ENCODE peak calls at places on chromosomes 3 and 15, in nine cellular contexts. M is heart left ventricle; I is SJSA1; D is K562; Z is GM12878; N is CD4-positive, CD25-positive, alpha-beta regulatory T cell; U is astrocyte; X is adrenal gland; G is pancreas. E is an unnamed sample.

GRCh38 chr3:130925628-130926027 is 31.7 kb downstream of the ATP2C1 start:
- DNase-seq in M (no peak), I (peak), D (peak), Z (peak), N (no peak), U (no peak), X (no peak), G (no peak), E (no peak)

GRCh38 chr15:81315452-81316203 is 8.3 kb downstream of the STARD5 start:
- DNase-seq in M (no peak), I (no peak), D (no peak), Z (no peak), N (no peak), U (no peak), X (no peak), G (no peak), E (no peak)

GRCh38 chr15:57031605-57032004 is 113.2 kb downstream of the TCF12 start:
- DNase-seq in M (peak), I (peak), D (peak), Z (no peak), N (no peak), U (peak), X (no peak), G (no peak), E (peak)

GRCh38 chr3:106508331-106508893 is 639.6 kb upstream of the CBLB start:
- DNase-seq in M (no peak), I (no peak), D (no peak), Z (no peak), N (no peak), U (no peak), X (no peak), G (no peak), E (no peak)

GRCh38 chr15:36940636-36941285 is 159.6 kb downstream of the MEIS2 start:
- DNase-seq in M (no peak), I (no peak), D (no peak), Z (no peak), N (no peak), U (no peak), X (no peak), G (no peak), E (no peak)

GRCh38 chr3:126376464-126376863 is 18.2 kb upstream of the CFAP100 start:
- DNase-seq in M (no peak), I (no peak), D (no peak), Z (no peak), N (no peak), U (no peak), X (no peak), G (no peak), E (no peak)

GRCh38 chr3:40313975-40314860 is 4.7 kb downstream of the EIF1B start:
- DNase-seq in M (no peak), I (no peak), D (peak), Z (no peak), N (no peak), U (no peak), X (no peak), G (no peak), E (no peak)

GRCh38 chr15:57213783-57214366 is 162.4 kb upstream of the CGNL1 start:
- DNase-seq in M (no peak), I (peak), D (peak), Z (no peak), N (peak), U (peak), X (no peak), G (no peak), E (no peak)

GRCh38 chr15:53506370-53506769 is 253.1 kb downstream of the WDR72 start:
- DNase-seq in M (no peak), I (no peak), D (no peak), Z (no peak), N (no peak), U (no peak), X (no peak), G (no peak), E (no peak)

DNA sequence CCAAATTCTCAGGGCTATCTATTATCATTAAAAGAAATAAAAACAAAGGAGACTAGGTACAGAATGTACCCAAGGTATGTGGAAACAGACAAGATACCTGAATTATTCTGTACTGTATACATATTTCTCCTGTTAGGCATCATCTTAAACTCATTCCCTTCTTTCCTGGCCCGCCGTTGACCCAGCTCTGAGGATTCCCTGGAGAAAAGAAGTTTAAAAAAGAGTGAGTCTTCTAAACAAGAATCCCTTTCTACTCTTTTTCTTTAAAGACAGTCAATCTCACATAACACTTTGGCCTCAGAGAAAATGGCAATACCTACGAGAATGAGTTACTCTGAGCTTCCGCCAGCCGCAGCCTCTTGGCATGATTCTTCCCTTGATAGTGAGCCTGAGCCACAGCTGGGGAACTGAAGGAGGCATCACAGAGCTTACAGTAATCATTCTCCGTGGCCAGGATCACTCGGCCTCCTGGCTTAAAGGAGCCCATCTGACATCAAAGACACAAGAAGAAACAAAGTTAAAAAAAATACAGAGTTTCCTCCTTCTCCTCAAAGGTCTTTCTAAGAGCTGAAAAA is 44.2 kb downstream of the ZMAT3 start:
- DNase-seq in M (no peak), I (peak), D (peak), Z (no peak), N (no peak), U (peak), X (no peak), G (no peak), E (no peak)
- H3K27ac ChIP-seq in M (no peak), I (peak), D (no peak), Z (no peak), N (no peak), U (peak), X (no peak), G (no peak), E (no peak)

GRCh38 chr3:64218746-64219145 is 6.5 kb downstream of the PRICKLE2 start:
- DNase-seq in M (no peak), I (no peak), D (no peak), Z (no peak), N (no peak), U (no peak), X (no peak), G (no peak), E (no peak)
- H3K27ac ChIP-seq in M (peak), I (no peak), D (no peak), Z (no peak), N (no peak), U (no peak), X (no peak), G (no peak), E (no peak)

GRCh38 chr3:197019021-197019420 is 10.6 kb downstream of the MELTF start:
- DNase-seq in M (no peak), I (no peak), D (no peak), Z (no peak), N (no peak), U (no peak), X (no peak), G (no peak), E (no peak)
- H3K27ac ChIP-seq in M (no peak), I (no peak), D (no peak), Z (no peak), N (no peak), U (no peak), X (no peak), G (no peak), E (no peak)

DNA sequence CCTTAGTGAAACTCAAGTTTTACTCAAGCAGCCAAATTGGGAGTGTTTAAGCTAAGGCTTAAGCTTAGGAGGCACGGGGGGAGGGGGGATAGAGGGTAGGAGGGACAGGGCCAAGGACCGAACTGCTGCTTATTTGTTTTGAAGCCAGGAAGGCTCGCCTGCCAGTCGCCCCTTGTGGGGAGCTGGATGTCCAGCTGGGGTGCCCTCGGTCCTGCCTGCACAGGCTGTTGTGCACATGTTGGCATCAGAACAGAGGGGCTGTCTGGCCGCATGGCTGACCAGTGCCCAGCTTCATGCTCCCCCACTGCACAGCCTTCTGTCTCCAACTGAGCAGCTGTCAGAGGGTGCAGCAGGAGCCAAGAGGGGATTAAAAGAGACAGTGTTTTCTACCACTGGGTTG is 53.4 kb downstream of the BOC start:
- DNase-seq in M (no peak), I (no peak), D (no peak), Z (no peak), N (no peak), U (no peak), X (no peak), G (no peak), E (peak)
- H3K27ac ChIP-seq in M (no peak), I (no peak), D (no peak), Z (no peak), N (no peak), U (no peak), X (no peak), G (no peak), E (no peak)

GRCh38 chr15:98442901-98443300 is 205.4 kb upstream of the IGF1R start:
- DNase-seq in M (no peak), I (no peak), D (no peak), Z (no peak), N (no peak), U (no peak), X (no peak), G (no peak), E (no peak)

GRCh38 chr15:98442379-98442833 is 205.9 kb upstream of the IGF1R start:
- DNase-seq in M (peak), I (peak), D (peak), Z (no peak), N (peak), U (peak), X (peak), G (no peak), E (no peak)

GRCh38 chr15:98444067-98444600 is 204.2 kb upstream of the IGF1R start:
- DNase-seq in M (no peak), I (no peak), D (no peak), Z (no peak), N (no peak), U (no peak), X (no peak), G (no peak), E (no peak)

GRCh38 chr15:98443483-98443882 is 204.9 kb upstream of the IGF1R start:
- DNase-seq in M (no peak), I (no peak), D (no peak), Z (no peak), N (no peak), U (no peak), X (no peak), G (no peak), E (no peak)

DNA sequence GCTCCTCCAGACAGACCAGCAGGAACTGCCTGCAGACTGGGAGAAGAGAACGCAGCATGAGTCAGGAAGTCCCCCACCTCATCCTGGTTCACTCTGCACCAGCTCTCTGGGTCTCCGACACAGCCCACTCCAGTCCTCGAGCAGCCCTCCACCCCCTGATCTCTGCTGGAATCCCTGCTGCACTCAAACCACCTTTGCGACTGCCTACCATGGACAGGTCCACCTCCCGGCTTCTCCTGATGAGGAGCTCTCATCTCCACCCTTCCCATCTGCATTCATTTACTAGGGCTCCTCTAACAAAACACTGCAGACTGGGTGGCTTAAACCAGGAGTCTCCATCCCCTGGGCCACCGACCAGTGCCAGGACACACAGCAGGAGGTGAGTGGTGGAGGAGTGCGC is 202.2 kb upstream of the IGF1R start:
- DNase-seq in M (no peak), I (no peak), D (no peak), Z (no peak), N (no peak), U (no peak), X (no peak), G (no peak), E (no peak)
- H3K27ac ChIP-seq in M (no peak), I (no peak), D (no peak), Z (no peak), N (no peak), U (no peak), X (no peak), G (no peak), E (no peak)

GRCh38 chr3:79976466-79976865 is 208.7 kb upstream of the ROBO1 start:
- DNase-seq in M (no peak), I (peak), D (no peak), Z (no peak), N (no peak), U (peak), X (no peak), G (no peak), E (no peak)
- H3K27ac ChIP-seq in M (no peak), I (no peak), D (no peak), Z (no peak), N (no peak), U (no peak), X (no peak), G (no peak), E (no peak)

DNA sequence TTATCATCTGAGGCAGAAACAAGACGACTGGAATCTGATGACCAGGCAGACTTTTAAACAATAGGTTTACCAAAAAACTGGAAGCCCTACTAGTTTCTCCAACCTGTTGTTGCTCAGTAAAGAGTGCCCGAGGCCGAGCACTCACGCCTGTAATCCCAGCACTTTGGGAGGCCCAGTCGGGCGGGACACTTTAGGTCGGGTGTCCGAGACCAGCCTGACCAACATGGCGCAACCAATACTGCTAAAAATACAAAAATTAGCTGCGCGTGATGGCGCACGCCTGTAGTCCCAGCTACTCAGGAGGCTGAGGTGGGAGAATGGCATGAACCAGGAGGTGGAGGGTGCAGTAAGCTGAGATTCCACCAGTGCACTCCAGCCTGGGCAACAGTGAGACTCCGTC is 1.1 kb upstream of the WDR5B start:
- DNase-seq in M (no peak), I (peak), D (no peak), Z (no peak), N (no peak), U (no peak), X (no peak), G (no peak), E (no peak)
- H3K27ac ChIP-seq in M (peak), I (no peak), D (peak), Z (peak), N (peak), U (peak), X (peak), G (peak), E (no peak)

GRCh38 chr15:70669006-70669602 is 94.3 kb downstream of the UACA start:
- DNase-seq in M (no peak), I (no peak), D (no peak), Z (peak), N (no peak), U (no peak), X (no peak), G (no peak), E (no peak)

GRCh38 chr15:70669966-70670658 is 93.2 kb downstream of the UACA start:
- DNase-seq in M (peak), I (no peak), D (no peak), Z (no peak), N (no peak), U (no peak), X (no peak), G (no peak), E (no peak)

GRCh38 chr15:70670680-70671079 is 92.7 kb downstream of the UACA start:
- DNase-seq in M (no peak), I (no peak), D (no peak), Z (no peak), N (peak), U (no peak), X (no peak), G (no peak), E (no peak)

GRCh38 chr15:70672081-70672480 is 91.3 kb downstream of the UACA start:
- DNase-seq in M (no peak), I (peak), D (no peak), Z (peak), N (peak), U (peak), X (no peak), G (no peak), E (no peak)
- H3K27ac ChIP-seq in M (no peak), I (no peak), D (no peak), Z (no peak), N (no peak), U (no peak), X (no peak), G (no peak), E (no peak)